ENCODE peak calls at places on chromosomes 4 and X, in four cellular contexts. U, H, D and W are unnamed samples.

GRCh38 chr4:88467392-88467791 is 10.5 kb downstream of the HERC5 start:
- DNase-seq in U (peak), H (no peak), D (no peak), W (no peak)

GRCh38 chr4:117637347-117637746 is 396.9 kb upstream of the NDST3 start:
- DNase-seq in U (no peak), H (no peak), D (no peak), W (no peak)

GRCh38 chrX:102154900-102155805 is 624 bp downstream of the BEX5 start:
- DNase-seq in U (peak), H (no peak), D (no peak), W (no peak)

GRCh38 chr4:182019148-182019652 is 224.0 kb upstream of the TENM3 start:
- DNase-seq in U (no peak), H (no peak), D (no peak), W (no peak)

GRCh38 chrX:18895157-18895952 is 88.6 kb downstream of the PHKA2 start:
- DNase-seq in U (no peak), H (no peak), D (no peak), W (peak)

GRCh38 chr4:107896158-107896645 is 35.1 kb upstream of the CYP2U1 start:
- DNase-seq in U (no peak), H (peak), D (no peak), W (peak)

GRCh38 chrX:11666180-11666579 is 460 bp upstream of the ARHGAP6 start:
- DNase-seq in U (peak), H (no peak), D (no peak), W (no peak)

GRCh38 chrX:145936769-145937168 is 119.1 kb downstream of the SLITRK2 start:
- DNase-seq in U (no peak), H (no peak), D (no peak), W (no peak)

GRCh38 chrX:14529288-14529989 is at the start of gene GLRA2:
- DNase-seq in U (peak), H (no peak), D (peak), W (peak)

GRCh38 chr4:140875751-140876389 is 119.7 kb upstream of the TBC1D9 start:
- DNase-seq in U (no peak), H (no peak), D (no peak), W (no peak)

GRCh38 chr4:39406763-39407583 is at the start of gene KLB:
- DNase-seq in U (no peak), H (no peak), D (peak), W (no peak)

GRCh38 chrX:1321689-1322088 is 14.9 kb upstream of the IL3RA start:
- DNase-seq in U (no peak), H (no peak), D (no peak), W (no peak)

GRCh38 chr4:36432556-36432955 is 151.1 kb downstream of the DTHD1 start:
- DNase-seq in U (no peak), H (no peak), D (no peak), W (no peak)

GRCh38 chr4:106194801-106195200 is 121.2 kb downstream of the TBCK start:
- DNase-seq in U (no peak), H (no peak), D (no peak), W (peak)

GRCh38 chrX:2371026-2371778 is 129.6 kb downstream of the DHRSX start:
- DNase-seq in U (no peak), H (no peak), D (no peak), W (no peak)

GRCh38 chrX:118901991-118902390 is 72.4 kb upstream of the LONRF3 start:
- DNase-seq in U (no peak), H (no peak), D (no peak), W (no peak)

GRCh38 chr4:110533940-110534339 is 58.0 kb downstream of the ENPEP start:
- DNase-seq in U (no peak), H (peak), D (peak), W (peak)

GRCh38 chr4:111641813-111642579 is 503.3 kb upstream of the FAM241A start:
- DNase-seq in U (peak), H (peak), D (peak), W (peak)

GRCh38 chr4:2306773-2307410 is 45.0 kb upstream of the MXD4 start:
- DNase-seq in U (no peak), H (no peak), D (no peak), W (no peak)

GRCh38 chr4:110850461-110851447 is 227.9 kb upstream of the PITX2 start:
- DNase-seq in U (peak), H (no peak), D (peak), W (no peak)

GRCh38 chrX:154013614-154014360 is 5.9 kb downstream of the IRAK1 start:
- DNase-seq in U (peak), H (no peak), D (no peak), W (peak)

GRCh38 chr4:3338976-3339531 is 46.2 kb downstream of the RGS12 start:
- DNase-seq in U (no peak), H (no peak), D (no peak), W (no peak)

GRCh38 chrX:47047989-47048388 is 30.3 kb upstream of the RGN start:
- DNase-seq in U (peak), H (no peak), D (peak), W (no peak)

GRCh38 chr4:14168919-14169318 is 541.4 kb upstream of the BOD1L1 start:
- DNase-seq in U (no peak), H (peak), D (no peak), W (peak)

GRCh38 chr4:126784966-126785580 is 847.7 kb upstream of the INTU start:
- DNase-seq in U (no peak), H (no peak), D (no peak), W (no peak)

GRCh38 chr4:121182296-121182695 is 18.2 kb upstream of the TNIP3 start:
- DNase-seq in U (no peak), H (no peak), D (no peak), W (no peak)

GRCh38 chr4:118858779-118859178 is 22.9 kb upstream of the SEC24D start:
- DNase-seq in U (no peak), H (no peak), D (no peak), W (no peak)

GRCh38 chr4:18020145-18020670 is 1.3 kb downstream of the LCORL start:
- DNase-seq in U (peak), H (no peak), D (no peak), W (peak)

GRCh38 chrX:45667666-45668065 is 467.0 kb upstream of the DIPK2B start:
- DNase-seq in U (no peak), H (no peak), D (no peak), W (peak)

GRCh38 chrX:133265331-133265730 is 47.2 kb upstream of the TFDP3 start:
- DNase-seq in U (peak), H (no peak), D (peak), W (no peak)

GRCh38 chr4:158768577-158769174 is at the start of gene FNIP2:
- DNase-seq in U (peak), H (peak), D (peak), W (peak)

GRCh38 chr4:88446124-88446523 is 10.8 kb upstream of the HERC5 start:
- DNase-seq in U (no peak), H (no peak), D (no peak), W (peak)

GRCh38 chr4:83961575-83961974 is 425.7 kb downstream of the GPAT3 start:
- DNase-seq in U (no peak), H (no peak), D (no peak), W (peak)

GRCh38 chr4:7936963-7937362 is 2.7 kb downstream of the AFAP1 start:
- DNase-seq in U (no peak), H (no peak), D (no peak), W (no peak)

GRCh38 chrX:105167233-105167632 is 53.3 kb downstream of the TEX13A start:
- DNase-seq in U (no peak), H (no peak), D (no peak), W (peak)

GRCh38 chr4:1588306-1588705 is 95.8 kb downstream of the FAM53A start:
- DNase-seq in U (no peak), H (no peak), D (no peak), W (no peak)

GRCh38 chr4:187236491-187236890 is 512.8 kb upstream of the FAT1 start:
- DNase-seq in U (no peak), H (no peak), D (no peak), W (peak)

GRCh38 chrX:17459596-17459995 is 84.6 kb downstream of the NHS start:
- DNase-seq in U (no peak), H (no peak), D (no peak), W (peak)

GRCh38 chr4:118741456-118741855 is 56.3 kb downstream of the METTL14 start:
- DNase-seq in U (no peak), H (no peak), D (no peak), W (no peak)

GRCh38 chrX:57752866-57753265 is 72.8 kb upstream of the NLRP2B start:
- DNase-seq in U (no peak), H (no peak), D (no peak), W (no peak)
- TF ChIP-seq CTCF in U (peak), H (no peak), D (no peak), W (no peak)

GRCh38 chr4:116180056-116180690 is 905.2 kb downstream of the TRAM1L1 start:
- DNase-seq in U (peak), H (no peak), D (no peak), W (peak)
- TF ChIP-seq CTCF in U (peak), H (no peak), D (peak), W (peak)

GRCh38 chrX:55867708-55868107 is 150.2 kb downstream of the RRAGB start:
- DNase-seq in U (no peak), H (no peak), D (no peak), W (no peak)
- TF ChIP-seq CTCF in U (no peak), H (no peak), D (no peak), W (no peak)

DNA sequence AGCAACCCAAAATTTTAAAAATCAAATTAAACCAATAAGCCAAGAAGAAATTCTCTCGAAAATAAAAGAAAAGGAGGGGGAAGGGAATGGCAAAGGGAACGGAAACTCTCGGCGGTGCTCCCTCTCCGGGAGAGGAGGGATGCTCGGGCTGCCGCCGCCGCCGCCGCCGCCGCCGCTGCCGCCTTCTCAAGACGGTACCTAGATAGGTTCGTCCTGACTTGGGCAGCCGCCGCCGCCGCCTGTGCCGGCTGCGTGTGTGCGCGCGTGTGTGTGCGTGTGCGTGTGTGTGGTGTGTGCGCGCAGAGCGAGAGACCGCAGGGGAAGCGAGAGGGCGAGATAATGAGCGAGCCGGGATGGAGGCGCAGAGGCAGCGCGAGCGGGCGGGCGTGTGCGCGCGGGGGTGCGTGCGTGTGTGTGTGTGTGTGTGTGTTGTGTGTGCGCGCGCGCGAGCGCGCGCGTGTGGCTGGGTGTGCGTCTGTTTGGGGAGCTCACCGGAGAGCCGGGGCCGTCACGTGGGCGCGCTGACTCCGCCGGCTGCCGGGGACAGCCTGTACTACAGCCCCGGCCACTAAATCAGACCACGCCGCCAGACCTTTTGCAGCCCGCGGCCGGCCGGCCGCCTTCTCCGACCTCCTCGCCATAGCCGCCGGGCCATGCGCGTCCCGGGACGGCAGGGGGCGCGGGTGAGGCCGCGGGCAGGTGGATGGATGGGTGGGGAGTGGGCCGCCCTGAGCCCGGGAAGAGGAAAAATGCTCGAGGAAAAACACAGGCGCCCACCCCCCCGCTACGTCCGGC is 111.6 kb downstream of the DHX15 start:
- DNase-seq in U (peak), H (peak), D (peak), W (peak)
- TF ChIP-seq CTCF in U (peak), H (peak), D (peak), W (peak)